ENCODE peak calls at places on chromosomes 2 and 18, in eight cellular contexts. One of them, this sample, is unnamed.

GRCh38 chr2:180705551-180705950 is 274.9 kb upstream of the UBE2E3 start:
- DNase-seq in nephron progenitor cell: no peak
- DNase-seq in effector CD4-positive, alpha-beta T cell: no peak
- DNase-seq in AG10803: no peak
- DNase-seq in adipocyte: no peak
- DNase-seq in K562: no peak
- DNase-seq in GM19239: no peak
- DNase-seq in globus pallidus: no peak
- DNase-seq in this sample: no peak

GRCh38 chr2:196234672-196235071 is 63.3 kb upstream of the STK17B start:
- DNase-seq in nephron progenitor cell: no peak
- DNase-seq in effector CD4-positive, alpha-beta T cell: peak
- DNase-seq in AG10803: peak
- DNase-seq in adipocyte: peak
- DNase-seq in K562: peak
- DNase-seq in GM19239: no peak
- DNase-seq in globus pallidus: no peak
- DNase-seq in this sample: no peak

GRCh38 chr18:56869189-56869777 is 218.1 kb downstream of the WDR7 start:
- DNase-seq in nephron progenitor cell: peak
- DNase-seq in effector CD4-positive, alpha-beta T cell: no peak
- DNase-seq in AG10803: peak
- DNase-seq in adipocyte: peak
- DNase-seq in K562: peak
- DNase-seq in GM19239: no peak
- DNase-seq in globus pallidus: peak
- DNase-seq in this sample: peak

GRCh38 chr2:234426616-234427015 is 70.3 kb downstream of the ARL4C start:
- DNase-seq in nephron progenitor cell: no peak
- DNase-seq in effector CD4-positive, alpha-beta T cell: no peak
- DNase-seq in AG10803: no peak
- DNase-seq in adipocyte: no peak
- DNase-seq in K562: no peak
- DNase-seq in GM19239: no peak
- DNase-seq in globus pallidus: no peak
- DNase-seq in this sample: no peak

GRCh38 chr18:9989481-9989880 is 75.7 kb downstream of the VAPA start:
- DNase-seq in nephron progenitor cell: no peak
- DNase-seq in effector CD4-positive, alpha-beta T cell: no peak
- DNase-seq in AG10803: no peak
- DNase-seq in adipocyte: no peak
- DNase-seq in K562: no peak
- DNase-seq in GM19239: no peak
- DNase-seq in globus pallidus: no peak
- DNase-seq in this sample: no peak

GRCh38 chr2:140454717-140455116 is 1674.5 kb upstream of the NXPH2 start:
- DNase-seq in nephron progenitor cell: no peak
- DNase-seq in effector CD4-positive, alpha-beta T cell: no peak
- DNase-seq in AG10803: peak
- DNase-seq in adipocyte: peak
- DNase-seq in K562: no peak
- DNase-seq in GM19239: no peak
- DNase-seq in globus pallidus: peak
- DNase-seq in this sample: no peak

GRCh38 chr2:128736689-128737545 is 418.2 kb upstream of the HS6ST1 start:
- DNase-seq in nephron progenitor cell: peak
- DNase-seq in effector CD4-positive, alpha-beta T cell: peak
- DNase-seq in AG10803: peak
- DNase-seq in adipocyte: peak
- DNase-seq in K562: peak
- DNase-seq in GM19239: peak
- DNase-seq in globus pallidus: peak
- DNase-seq in this sample: peak

GRCh38 chr2:205733648-205734047 is 51.3 kb downstream of the NRP2 start:
- DNase-seq in nephron progenitor cell: peak
- DNase-seq in effector CD4-positive, alpha-beta T cell: no peak
- DNase-seq in AG10803: no peak
- DNase-seq in adipocyte: no peak
- DNase-seq in K562: no peak
- DNase-seq in GM19239: no peak
- DNase-seq in globus pallidus: no peak
- DNase-seq in this sample: no peak

GRCh38 chr18:7758764-7759163 is 191.6 kb downstream of the PTPRM start:
- DNase-seq in nephron progenitor cell: no peak
- DNase-seq in effector CD4-positive, alpha-beta T cell: no peak
- DNase-seq in AG10803: no peak
- DNase-seq in adipocyte: no peak
- DNase-seq in K562: no peak
- DNase-seq in GM19239: no peak
- DNase-seq in globus pallidus: no peak
- DNase-seq in this sample: no peak

GRCh38 chr2:172571245-172571644 is 15.4 kb downstream of the PDK1 start:
- DNase-seq in nephron progenitor cell: no peak
- DNase-seq in effector CD4-positive, alpha-beta T cell: no peak
- DNase-seq in AG10803: no peak
- DNase-seq in adipocyte: no peak
- DNase-seq in K562: no peak
- DNase-seq in GM19239: no peak
- DNase-seq in globus pallidus: no peak
- DNase-seq in this sample: no peak

GRCh38 chr2:188889187-188889586 is 85.0 kb upstream of the COL3A1 start:
- DNase-seq in nephron progenitor cell: no peak
- DNase-seq in effector CD4-positive, alpha-beta T cell: no peak
- DNase-seq in AG10803: no peak
- DNase-seq in adipocyte: no peak
- DNase-seq in K562: no peak
- DNase-seq in GM19239: no peak
- DNase-seq in globus pallidus: no peak
- DNase-seq in this sample: no peak

GRCh38 chr2:10920764-10921468 is 9.2 kb downstream of the KCNF1 start:
- DNase-seq in nephron progenitor cell: no peak
- DNase-seq in effector CD4-positive, alpha-beta T cell: no peak
- DNase-seq in AG10803: no peak
- DNase-seq in adipocyte: no peak
- DNase-seq in K562: no peak
- DNase-seq in GM19239: no peak
- DNase-seq in globus pallidus: no peak
- DNase-seq in this sample: no peak

GRCh38 chr2:191604154-191604553 is 73.8 kb upstream of the NABP1 start:
- DNase-seq in nephron progenitor cell: no peak
- DNase-seq in effector CD4-positive, alpha-beta T cell: no peak
- DNase-seq in AG10803: no peak
- DNase-seq in adipocyte: no peak
- DNase-seq in K562: no peak
- DNase-seq in GM19239: no peak
- DNase-seq in globus pallidus: no peak
- DNase-seq in this sample: no peak

GRCh38 chr2:182655750-182656149 is 60.3 kb upstream of the DNAJC10 start:
- DNase-seq in nephron progenitor cell: no peak
- DNase-seq in effector CD4-positive, alpha-beta T cell: no peak
- DNase-seq in AG10803: no peak
- DNase-seq in adipocyte: peak
- DNase-seq in K562: no peak
- DNase-seq in GM19239: no peak
- DNase-seq in globus pallidus: no peak
- DNase-seq in this sample: no peak

GRCh38 chr2:163878718-163879117 is 142.9 kb upstream of the FIGN start:
- DNase-seq in nephron progenitor cell: peak
- DNase-seq in effector CD4-positive, alpha-beta T cell: no peak
- DNase-seq in AG10803: peak
- DNase-seq in adipocyte: no peak
- DNase-seq in K562: peak
- DNase-seq in GM19239: no peak
- DNase-seq in globus pallidus: peak
- DNase-seq in this sample: peak

GRCh38 chr2:167875524-167875923 is 371.9 kb downstream of the STK39 start:
- DNase-seq in nephron progenitor cell: no peak
- DNase-seq in effector CD4-positive, alpha-beta T cell: no peak
- DNase-seq in AG10803: no peak
- DNase-seq in adipocyte: no peak
- DNase-seq in K562: no peak
- DNase-seq in GM19239: no peak
- DNase-seq in globus pallidus: no peak
- DNase-seq in this sample: no peak

GRCh38 chr18:43869451-43870008 is 592.2 kb upstream of the SYT4 start:
- DNase-seq in nephron progenitor cell: no peak
- DNase-seq in effector CD4-positive, alpha-beta T cell: no peak
- DNase-seq in AG10803: peak
- DNase-seq in adipocyte: peak
- DNase-seq in K562: no peak
- DNase-seq in GM19239: no peak
- DNase-seq in globus pallidus: no peak
- DNase-seq in this sample: no peak

GRCh38 chr18:63178526-63178880 is 141.1 kb downstream of the BCL2 start:
- DNase-seq in nephron progenitor cell: no peak
- DNase-seq in effector CD4-positive, alpha-beta T cell: no peak
- DNase-seq in AG10803: no peak
- DNase-seq in adipocyte: peak
- DNase-seq in K562: no peak
- DNase-seq in GM19239: no peak
- DNase-seq in globus pallidus: no peak
- DNase-seq in this sample: no peak

GRCh38 chr18:5309888-5310470 is 14.5 kb upstream of the ZBTB14 start:
- DNase-seq in nephron progenitor cell: no peak
- DNase-seq in effector CD4-positive, alpha-beta T cell: no peak
- DNase-seq in AG10803: peak
- DNase-seq in adipocyte: no peak
- DNase-seq in K562: no peak
- DNase-seq in GM19239: peak
- DNase-seq in globus pallidus: no peak
- DNase-seq in this sample: peak

GRCh38 chr2:6312377-6312776 is 553.3 kb downstream of the CMPK2 start:
- DNase-seq in nephron progenitor cell: peak
- DNase-seq in effector CD4-positive, alpha-beta T cell: no peak
- DNase-seq in AG10803: no peak
- DNase-seq in adipocyte: no peak
- DNase-seq in K562: no peak
- DNase-seq in GM19239: no peak
- DNase-seq in globus pallidus: no peak
- DNase-seq in this sample: no peak

GRCh38 chr2:65161551-65162100 is 31.7 kb upstream of the RAB1A start:
- DNase-seq in nephron progenitor cell: no peak
- DNase-seq in effector CD4-positive, alpha-beta T cell: no peak
- DNase-seq in AG10803: peak
- DNase-seq in adipocyte: peak
- DNase-seq in K562: no peak
- DNase-seq in GM19239: no peak
- DNase-seq in globus pallidus: no peak
- DNase-seq in this sample: no peak

GRCh38 chr2:127097841-127098651 is 8.9 kb downstream of the BIN1 start:
- DNase-seq in nephron progenitor cell: no peak
- DNase-seq in effector CD4-positive, alpha-beta T cell: no peak
- DNase-seq in AG10803: no peak
- DNase-seq in adipocyte: no peak
- DNase-seq in K562: no peak
- DNase-seq in GM19239: no peak
- DNase-seq in globus pallidus: no peak
- DNase-seq in this sample: no peak

GRCh38 chr2:158969162-158969716 is 799 bp downstream of the TANC1 start:
- DNase-seq in nephron progenitor cell: no peak
- DNase-seq in effector CD4-positive, alpha-beta T cell: no peak
- DNase-seq in AG10803: no peak
- DNase-seq in adipocyte: no peak
- DNase-seq in K562: no peak
- DNase-seq in GM19239: no peak
- DNase-seq in globus pallidus: no peak
- DNase-seq in this sample: no peak

GRCh38 chr18:77776104-77776503 is 526.5 kb downstream of the GALR1 start:
- DNase-seq in nephron progenitor cell: no peak
- DNase-seq in effector CD4-positive, alpha-beta T cell: no peak
- DNase-seq in AG10803: no peak
- DNase-seq in adipocyte: no peak
- DNase-seq in K562: no peak
- DNase-seq in GM19239: no peak
- DNase-seq in globus pallidus: no peak
- DNase-seq in this sample: no peak

GRCh38 chr18:8623549-8624106 is 14.4 kb downstream of the RAB12 start:
- DNase-seq in nephron progenitor cell: no peak
- DNase-seq in effector CD4-positive, alpha-beta T cell: no peak
- DNase-seq in AG10803: no peak
- DNase-seq in adipocyte: peak
- DNase-seq in K562: no peak
- DNase-seq in GM19239: no peak
- DNase-seq in globus pallidus: no peak
- DNase-seq in this sample: peak

GRCh38 chr2:108884629-108885028 is 98.1 kb downstream of the CCDC138 start:
- DNase-seq in nephron progenitor cell: no peak
- DNase-seq in effector CD4-positive, alpha-beta T cell: no peak
- DNase-seq in AG10803: no peak
- DNase-seq in adipocyte: no peak
- DNase-seq in K562: no peak
- DNase-seq in GM19239: no peak
- DNase-seq in globus pallidus: no peak
- DNase-seq in this sample: no peak

GRCh38 chr18:23380001-23380550 is 73.0 kb upstream of the RIOK3 start:
- DNase-seq in nephron progenitor cell: no peak
- DNase-seq in effector CD4-positive, alpha-beta T cell: no peak
- DNase-seq in AG10803: peak
- DNase-seq in adipocyte: no peak
- DNase-seq in K562: no peak
- DNase-seq in GM19239: no peak
- DNase-seq in globus pallidus: no peak
- DNase-seq in this sample: no peak

GRCh38 chr2:188773075-188773474 is 201.1 kb upstream of the COL3A1 start:
- DNase-seq in nephron progenitor cell: no peak
- DNase-seq in effector CD4-positive, alpha-beta T cell: no peak
- DNase-seq in AG10803: peak
- DNase-seq in adipocyte: peak
- DNase-seq in K562: no peak
- DNase-seq in GM19239: no peak
- DNase-seq in globus pallidus: no peak
- DNase-seq in this sample: no peak

GRCh38 chr2:44970846-44971450 is 29.4 kb downstream of the SIX3 start:
- DNase-seq in nephron progenitor cell: no peak
- DNase-seq in effector CD4-positive, alpha-beta T cell: no peak
- DNase-seq in AG10803: no peak
- DNase-seq in adipocyte: peak
- DNase-seq in K562: no peak
- DNase-seq in GM19239: no peak
- DNase-seq in globus pallidus: no peak
- DNase-seq in this sample: no peak

GRCh38 chr2:233002829-233003657 is 10.0 kb downstream of the NGEF start:
- DNase-seq in nephron progenitor cell: no peak
- DNase-seq in effector CD4-positive, alpha-beta T cell: no peak
- DNase-seq in AG10803: no peak
- DNase-seq in adipocyte: no peak
- DNase-seq in K562: no peak
- DNase-seq in GM19239: no peak
- DNase-seq in globus pallidus: no peak
- DNase-seq in this sample: no peak

GRCh38 chr2:216057688-216058193 is 23.9 kb downstream of the PECR start:
- DNase-seq in nephron progenitor cell: no peak
- DNase-seq in effector CD4-positive, alpha-beta T cell: peak
- DNase-seq in AG10803: peak
- DNase-seq in adipocyte: peak
- DNase-seq in K562: no peak
- DNase-seq in GM19239: peak
- DNase-seq in globus pallidus: peak
- DNase-seq in this sample: peak

GRCh38 chr2:5374736-5375135 is 317.4 kb upstream of the SOX11 start:
- DNase-seq in nephron progenitor cell: no peak
- DNase-seq in effector CD4-positive, alpha-beta T cell: no peak
- DNase-seq in AG10803: no peak
- DNase-seq in adipocyte: no peak
- DNase-seq in K562: no peak
- DNase-seq in GM19239: no peak
- DNase-seq in globus pallidus: no peak
- DNase-seq in this sample: no peak

GRCh38 chr2:109376115-109376514 is 237.7 kb downstream of the SEPTIN10 start:
- DNase-seq in nephron progenitor cell: no peak
- DNase-seq in effector CD4-positive, alpha-beta T cell: no peak
- DNase-seq in AG10803: peak
- DNase-seq in adipocyte: peak
- DNase-seq in K562: no peak
- DNase-seq in GM19239: no peak
- DNase-seq in globus pallidus: no peak
- DNase-seq in this sample: no peak

GRCh38 chr2:232876071-232876977 is 6.3 kb downstream of the SNORC start:
- DNase-seq in nephron progenitor cell: peak
- DNase-seq in effector CD4-positive, alpha-beta T cell: no peak
- DNase-seq in AG10803: no peak
- DNase-seq in adipocyte: peak
- DNase-seq in K562: no peak
- DNase-seq in GM19239: no peak
- DNase-seq in globus pallidus: peak
- DNase-seq in this sample: peak